ENCODE peak calls at places on chromosomes 7 and 10, in eight cellular contexts. J is WTC11, G is fibroblast of villous mesenchyme, C is tibial artery, W is GM12865, L is GM13977, N is mesothelial cell of epicardium, U is PC-3. T is an unnamed sample.

GRCh38 chr10:35768011-35768410 is 125.9 kb upstream of the FZD8 start:
- DNase-seq in J (no peak), G (no peak), C (no peak), W (no peak), L (no peak), N (no peak), U (no peak), T (no peak)

GRCh38 chr10:49596493-49596809 is 13.7 kb upstream of the SLC18A3 start:
- DNase-seq in J (no peak), G (no peak), C (no peak), W (no peak), L (no peak), N (no peak), U (no peak), T (no peak)

GRCh38 chr7:107446531-107446930 is 23.3 kb upstream of the GPR22 start:
- DNase-seq in J (no peak), G (no peak), C (no peak), W (no peak), L (no peak), N (no peak), U (peak; percentile 20), T (no peak)

GRCh38 chr10:113690749-113691148 is 11.0 kb downstream of the CASP7 start:
- DNase-seq in J (no peak), G (no peak), C (no peak), W (no peak), L (no peak), N (no peak), U (no peak), T (no peak)

GRCh38 chr7:88293866-88294265 is 12.8 kb downstream of the STEAP4 start:
- DNase-seq in J (no peak), G (no peak), C (no peak), W (no peak), L (no peak), N (no peak), U (no peak), T (no peak)

GRCh38 chr10:73910764-73911552 is at the start of gene PLAU:
- DNase-seq in J (peak; percentile 74), G (peak; percentile 54), C (peak; percentile 58), W (peak; percentile 22), L (peak; percentile 66), N (peak; percentile 55), U (peak; percentile 91), T (no peak)

GRCh38 chr10:97000487-97001182 is 168.5 kb downstream of the LCOR start:
- DNase-seq in J (peak; percentile 54), G (peak; percentile 66), C (no peak), W (no peak), L (no peak), N (no peak), U (peak; percentile 70), T (no peak)

GRCh38 chr10:24541239-24541753 is 182.4 kb downstream of the ARHGAP21 start:
- DNase-seq in J (no peak), G (no peak), C (no peak), W (no peak), L (no peak), N (no peak), U (peak; percentile 20), T (peak; percentile 16)

GRCh38 chr7:100397336-100398081 is 24.2 kb downstream of the PILRA start:
- DNase-seq in J (peak; percentile 18), G (no peak), C (no peak), W (no peak), L (no peak), N (no peak), U (no peak), T (no peak)

GRCh38 chr10:24465124-24465874 is 256.4 kb downstream of the KIAA1217 start:
- DNase-seq in J (no peak), G (peak; percentile 67), C (no peak), W (no peak), L (no peak), N (no peak), U (peak; percentile 28), T (no peak)

GRCh38 chr7:124655990-124656389 is 109.6 kb downstream of the GPR37 start:
- DNase-seq in J (no peak), G (no peak), C (no peak), W (no peak), L (no peak), N (no peak), U (peak; percentile 74), T (no peak)

GRCh38 chr10:72690071-72690755 is 1.7 kb upstream of the MCU start:
- DNase-seq in J (no peak), G (no peak), C (no peak), W (no peak), L (no peak), N (no peak), U (peak; percentile 54), T (no peak)

GRCh38 chr7:66737667-66738066 is 2.9 kb upstream of the RABGEF1 start:
- DNase-seq in J (no peak), G (no peak), C (no peak), W (peak; percentile 62), L (no peak), N (no peak), U (no peak), T (peak; percentile 27)

GRCh38 chr7:45863715-45864114 is 9.2 kb downstream of the CCDC201 start:
- DNase-seq in J (peak; percentile 69), G (no peak), C (no peak), W (no peak), L (no peak), N (no peak), U (no peak), T (no peak)

GRCh38 chr7:4738711-4739527 is 36.5 kb upstream of the AP5Z1 start:
- DNase-seq in J (no peak), G (peak; percentile 95), C (no peak), W (peak; percentile 48), L (no peak), N (no peak), U (no peak), T (no peak)

GRCh38 chr7:67937717-67938191 is 941.1 kb downstream of the TYW1 start:
- DNase-seq in J (no peak), G (peak; percentile 25), C (no peak), W (no peak), L (no peak), N (peak; percentile 42), U (peak; percentile 1), T (no peak)

GRCh38 chr7:149147730-149148653 is 739 bp downstream of the ZNF398 start:
- DNase-seq in J (peak; percentile 47), G (peak; percentile 69), C (peak; percentile 33), W (peak; percentile 63), L (peak; percentile 74), N (peak; percentile 73), U (peak; percentile 45), T (peak; percentile 77)

GRCh38 chr7:32958046-32959025 is 1.1 kb downstream of the FKBP9 start:
- DNase-seq in J (no peak), G (peak; percentile 46), C (peak; percentile 61), W (no peak), L (no peak), N (no peak), U (no peak), T (no peak)

GRCh38 chr7:18806177-18806576 is 310.6 kb downstream of the HDAC9 start:
- DNase-seq in J (no peak), G (no peak), C (no peak), W (no peak), L (no peak), N (no peak), U (no peak), T (no peak)

GRCh38 chr7:134126937-134127848 is at the start of gene LRGUK:
- DNase-seq in J (peak; percentile 87), G (peak; percentile 76), C (peak; percentile 85), W (peak; percentile 79), L (peak; percentile 86), N (peak; percentile 81), U (peak; percentile 68), T (peak; percentile 86)

DNA sequence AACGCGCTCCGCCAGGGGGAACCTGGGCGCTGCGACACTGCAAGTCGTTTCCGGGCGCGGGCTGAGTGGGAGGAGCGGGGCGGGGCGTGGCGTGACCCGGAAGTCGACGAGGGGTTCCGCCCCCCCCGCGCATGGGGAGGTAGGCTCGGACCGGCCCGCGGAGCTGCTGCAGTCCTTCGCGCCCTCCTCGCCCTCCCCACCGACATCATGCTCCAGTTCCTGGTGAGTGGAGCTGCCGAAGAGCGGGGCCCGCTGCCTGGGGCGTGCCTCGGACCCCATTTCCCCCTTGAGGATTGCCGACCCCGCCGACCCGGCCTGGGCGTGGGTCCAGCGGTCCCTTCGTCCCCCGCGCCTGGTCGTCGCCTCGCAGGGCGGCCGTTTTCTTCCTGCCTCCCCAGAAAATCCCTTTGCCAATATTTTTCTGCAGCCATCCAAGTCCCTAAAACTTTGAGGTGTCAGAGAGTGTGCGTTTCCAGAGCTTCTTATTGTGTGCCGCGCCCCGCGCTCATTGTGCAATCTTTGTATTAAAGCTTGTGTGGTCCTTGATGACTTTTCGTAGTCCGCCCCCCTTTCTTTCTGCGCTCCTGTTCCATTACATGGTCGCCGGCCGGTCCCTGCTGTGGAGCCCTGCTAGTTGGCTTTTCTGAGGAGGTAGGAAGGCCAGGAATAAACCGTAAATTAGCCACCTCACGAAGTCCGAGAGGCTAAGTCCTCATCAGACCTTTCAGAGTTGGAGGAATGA is at the start of gene STMP1:
- DNase-seq in J (peak; percentile 98), G (peak; percentile 95), C (peak; percentile 95), W (peak; percentile 98), L (peak; percentile 95), N (peak; percentile 96), U (peak; percentile 92), T (peak; percentile 99)
- TF ChIP-seq CTCF in J (peak; percentile 54), G (peak; percentile 72), C (peak; percentile 89), W (peak; percentile 68), L (peak; percentile 70), N (peak; percentile 88), U (peak; percentile 56), T (peak; percentile 79)

DNA sequence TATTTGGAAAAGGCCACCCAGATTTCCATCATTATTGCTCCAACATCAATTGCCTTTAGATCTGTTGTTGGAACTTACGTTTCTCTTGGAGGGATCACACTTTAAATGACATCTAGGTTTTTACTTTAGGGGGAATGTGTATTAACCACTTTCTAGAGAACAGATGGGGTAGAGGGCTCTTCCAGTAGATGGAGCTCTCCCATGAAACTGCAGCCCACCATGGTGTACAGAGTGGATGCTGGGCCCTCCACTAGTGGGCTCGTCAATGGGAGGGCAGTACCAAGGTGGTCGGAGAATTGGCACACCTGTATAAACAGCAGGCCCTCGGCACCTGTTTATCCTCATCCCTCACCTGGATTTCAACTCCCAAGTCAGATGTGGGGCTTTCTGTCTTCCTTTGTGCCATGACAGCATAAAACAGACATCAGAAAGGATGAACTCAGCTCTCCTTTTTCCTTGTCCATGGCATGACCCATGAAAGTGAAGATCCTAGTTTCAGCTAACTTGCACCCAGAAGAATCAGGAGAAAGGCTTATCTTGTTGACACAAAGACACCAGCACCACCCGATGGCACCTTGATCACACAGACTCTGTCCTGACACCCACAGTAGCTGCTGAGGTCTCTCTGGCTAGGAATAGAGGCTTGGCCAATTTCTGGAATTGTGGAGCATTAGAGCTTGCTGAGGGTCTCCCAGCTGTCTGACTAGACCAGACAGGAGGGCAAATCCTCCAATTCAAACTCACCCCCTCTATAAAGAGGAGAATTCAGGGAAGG is 150.5 kb downstream of the CYP26A1 start:
- DNase-seq in J (no peak), G (no peak), C (no peak), W (peak; percentile 31), L (no peak), N (no peak), U (peak; percentile 7), T (no peak)
- TF ChIP-seq CTCF in J (no peak), G (peak; percentile 14), C (no peak), W (no peak), L (peak; percentile 21), N (no peak), U (peak; percentile 10), T (no peak)

GRCh38 chr10:130341325-130341724 is 205.1 kb downstream of the GLRX3 start:
- DNase-seq in J (no peak), G (no peak), C (no peak), W (no peak), L (no peak), N (no peak), U (no peak), T (peak; percentile 66)
- TF ChIP-seq CTCF in J (no peak), G (no peak), C (no peak), W (no peak), L (peak; percentile 2), N (peak; percentile 48), U (no peak), T (peak; percentile 79)

GRCh38 chr7:150966002-150966401 is 12.1 kb downstream of the KCNH2 start:
- DNase-seq in J (peak; percentile 60), G (no peak), C (no peak), W (no peak), L (no peak), N (no peak), U (no peak), T (no peak)
- TF ChIP-seq CTCF in J (peak; percentile 17), G (peak; percentile 37), C (no peak), W (no peak), L (no peak), N (no peak), U (peak; percentile 39), T (peak; percentile 62)